ENCODE peak calls at places on chromosomes 2 and 18, in seven cellular contexts. One of them, this sample, is unnamed.

GRCh38 chr18:55634545-55634944 is 46.6 kb upstream of the TCF4 start:
- DNase-seq in NCI-H1930: no peak
- DNase-seq in GM18507: no peak
- DNase-seq in stimulated activated CD4-positive, alpha-beta T cell treated with anti-CD3 and anti-CD28 coated beads, Interleukin-1b, Interleukin-23, amount 100 ng/mL, for 24 hours: no peak
- DNase-seq in NCI-H748 treated with DMSO at 0.1 percent for 48 hours: no peak
- DNase-seq in M059J: peak
- DNase-seq in pancreas: no peak
- DNase-seq in this sample: peak

GRCh38 chr2:240438810-240439697 is 3.6 kb downstream of the GPC1 start:
- DNase-seq in NCI-H1930: no peak
- DNase-seq in GM18507: no peak
- DNase-seq in stimulated activated CD4-positive, alpha-beta T cell treated with anti-CD3 and anti-CD28 coated beads, Interleukin-1b, Interleukin-23, amount 100 ng/mL, for 24 hours: no peak
- DNase-seq in NCI-H748 treated with DMSO at 0.1 percent for 48 hours: no peak
- DNase-seq in M059J: no peak
- DNase-seq in pancreas: no peak
- DNase-seq in this sample: no peak

GRCh38 chr2:171185941-171186340 is 25.2 kb upstream of the TLK1 start:
- DNase-seq in NCI-H1930: no peak
- DNase-seq in GM18507: no peak
- DNase-seq in stimulated activated CD4-positive, alpha-beta T cell treated with anti-CD3 and anti-CD28 coated beads, Interleukin-1b, Interleukin-23, amount 100 ng/mL, for 24 hours: no peak
- DNase-seq in NCI-H748 treated with DMSO at 0.1 percent for 48 hours: no peak
- DNase-seq in M059J: peak
- DNase-seq in pancreas: no peak
- DNase-seq in this sample: peak

GRCh38 chr2:169693344-169693743 is 861 bp downstream of the CFAP210 start:
- DNase-seq in NCI-H1930: no peak
- DNase-seq in GM18507: no peak
- DNase-seq in stimulated activated CD4-positive, alpha-beta T cell treated with anti-CD3 and anti-CD28 coated beads, Interleukin-1b, Interleukin-23, amount 100 ng/mL, for 24 hours: no peak
- DNase-seq in NCI-H748 treated with DMSO at 0.1 percent for 48 hours: peak
- DNase-seq in M059J: peak
- DNase-seq in pancreas: no peak
- DNase-seq in this sample: peak

GRCh38 chr18:58046087-58046793 is 2.2 kb downstream of the NEDD4L start:
- DNase-seq in NCI-H1930: peak
- DNase-seq in GM18507: no peak
- DNase-seq in stimulated activated CD4-positive, alpha-beta T cell treated with anti-CD3 and anti-CD28 coated beads, Interleukin-1b, Interleukin-23, amount 100 ng/mL, for 24 hours: no peak
- DNase-seq in NCI-H748 treated with DMSO at 0.1 percent for 48 hours: peak
- DNase-seq in M059J: peak
- DNase-seq in pancreas: no peak
- DNase-seq in this sample: peak

GRCh38 chr18:36075862-36076587 is 8.7 kb upstream of the RPRD1A start:
- DNase-seq in NCI-H1930: peak
- DNase-seq in GM18507: no peak
- DNase-seq in stimulated activated CD4-positive, alpha-beta T cell treated with anti-CD3 and anti-CD28 coated beads, Interleukin-1b, Interleukin-23, amount 100 ng/mL, for 24 hours: no peak
- DNase-seq in NCI-H748 treated with DMSO at 0.1 percent for 48 hours: no peak
- DNase-seq in M059J: peak
- DNase-seq in pancreas: no peak
- DNase-seq in this sample: peak

GRCh38 chr18:21763846-21764646 is 23.5 kb downstream of the MIB1 start:
- DNase-seq in NCI-H1930: no peak
- DNase-seq in GM18507: no peak
- DNase-seq in stimulated activated CD4-positive, alpha-beta T cell treated with anti-CD3 and anti-CD28 coated beads, Interleukin-1b, Interleukin-23, amount 100 ng/mL, for 24 hours: no peak
- DNase-seq in NCI-H748 treated with DMSO at 0.1 percent for 48 hours: no peak
- DNase-seq in M059J: no peak
- DNase-seq in pancreas: no peak
- DNase-seq in this sample: no peak

GRCh38 chr2:236254021-236254420 is 10.2 kb downstream of the ASB18 start:
- DNase-seq in NCI-H1930: no peak
- DNase-seq in GM18507: no peak
- DNase-seq in stimulated activated CD4-positive, alpha-beta T cell treated with anti-CD3 and anti-CD28 coated beads, Interleukin-1b, Interleukin-23, amount 100 ng/mL, for 24 hours: no peak
- DNase-seq in NCI-H748 treated with DMSO at 0.1 percent for 48 hours: no peak
- DNase-seq in M059J: no peak
- DNase-seq in pancreas: no peak
- DNase-seq in this sample: no peak

GRCh38 chr18:47561316-47561715 is 309.9 kb upstream of the SKOR2 start:
- DNase-seq in NCI-H1930: no peak
- DNase-seq in GM18507: no peak
- DNase-seq in stimulated activated CD4-positive, alpha-beta T cell treated with anti-CD3 and anti-CD28 coated beads, Interleukin-1b, Interleukin-23, amount 100 ng/mL, for 24 hours: no peak
- DNase-seq in NCI-H748 treated with DMSO at 0.1 percent for 48 hours: no peak
- DNase-seq in M059J: no peak
- DNase-seq in pancreas: no peak
- DNase-seq in this sample: no peak

GRCh38 chr2:219687266-219687665 is 59.8 kb downstream of the SLC4A3 start:
- DNase-seq in NCI-H1930: no peak
- DNase-seq in GM18507: no peak
- DNase-seq in stimulated activated CD4-positive, alpha-beta T cell treated with anti-CD3 and anti-CD28 coated beads, Interleukin-1b, Interleukin-23, amount 100 ng/mL, for 24 hours: no peak
- DNase-seq in NCI-H748 treated with DMSO at 0.1 percent for 48 hours: no peak
- DNase-seq in M059J: peak
- DNase-seq in pancreas: no peak
- DNase-seq in this sample: peak

GRCh38 chr2:128474962-128475361 is 156.3 kb upstream of the HS6ST1 start:
- DNase-seq in NCI-H1930: no peak
- DNase-seq in GM18507: no peak
- DNase-seq in stimulated activated CD4-positive, alpha-beta T cell treated with anti-CD3 and anti-CD28 coated beads, Interleukin-1b, Interleukin-23, amount 100 ng/mL, for 24 hours: no peak
- DNase-seq in NCI-H748 treated with DMSO at 0.1 percent for 48 hours: no peak
- DNase-seq in M059J: no peak
- DNase-seq in pancreas: no peak
- DNase-seq in this sample: no peak

GRCh38 chr2:26744953-26745352 is 19.1 kb upstream of the SLC35F6 start:
- DNase-seq in NCI-H1930: no peak
- DNase-seq in GM18507: no peak
- DNase-seq in stimulated activated CD4-positive, alpha-beta T cell treated with anti-CD3 and anti-CD28 coated beads, Interleukin-1b, Interleukin-23, amount 100 ng/mL, for 24 hours: no peak
- DNase-seq in NCI-H748 treated with DMSO at 0.1 percent for 48 hours: no peak
- DNase-seq in M059J: no peak
- DNase-seq in pancreas: no peak
- DNase-seq in this sample: no peak

GRCh38 chr18:62399781-62400308 is 74.7 kb downstream of the TNFRSF11A start:
- DNase-seq in NCI-H1930: peak
- DNase-seq in GM18507: no peak
- DNase-seq in stimulated activated CD4-positive, alpha-beta T cell treated with anti-CD3 and anti-CD28 coated beads, Interleukin-1b, Interleukin-23, amount 100 ng/mL, for 24 hours: no peak
- DNase-seq in NCI-H748 treated with DMSO at 0.1 percent for 48 hours: peak
- DNase-seq in M059J: peak
- DNase-seq in pancreas: no peak
- DNase-seq in this sample: peak

GRCh38 chr2:227871375-227871788 is at the start of gene DAW1:
- DNase-seq in NCI-H1930: peak
- DNase-seq in GM18507: no peak
- DNase-seq in stimulated activated CD4-positive, alpha-beta T cell treated with anti-CD3 and anti-CD28 coated beads, Interleukin-1b, Interleukin-23, amount 100 ng/mL, for 24 hours: peak
- DNase-seq in NCI-H748 treated with DMSO at 0.1 percent for 48 hours: no peak
- DNase-seq in M059J: no peak
- DNase-seq in pancreas: peak
- DNase-seq in this sample: no peak

GRCh38 chr2:109371481-109372170 is 242.1 kb downstream of the SEPTIN10 start:
- DNase-seq in NCI-H1930: no peak
- DNase-seq in GM18507: no peak
- DNase-seq in stimulated activated CD4-positive, alpha-beta T cell treated with anti-CD3 and anti-CD28 coated beads, Interleukin-1b, Interleukin-23, amount 100 ng/mL, for 24 hours: no peak
- DNase-seq in NCI-H748 treated with DMSO at 0.1 percent for 48 hours: no peak
- DNase-seq in M059J: no peak
- DNase-seq in pancreas: no peak
- DNase-seq in this sample: no peak

GRCh38 chr2:196849895-196850294 is 40.7 kb upstream of the C2orf66 start:
- DNase-seq in NCI-H1930: peak
- DNase-seq in GM18507: no peak
- DNase-seq in stimulated activated CD4-positive, alpha-beta T cell treated with anti-CD3 and anti-CD28 coated beads, Interleukin-1b, Interleukin-23, amount 100 ng/mL, for 24 hours: no peak
- DNase-seq in NCI-H748 treated with DMSO at 0.1 percent for 48 hours: no peak
- DNase-seq in M059J: peak
- DNase-seq in pancreas: no peak
- DNase-seq in this sample: peak

GRCh38 chr2:46555011-46555410 is 75.6 kb downstream of the TMEM247 start:
- DNase-seq in NCI-H1930: no peak
- DNase-seq in GM18507: no peak
- DNase-seq in stimulated activated CD4-positive, alpha-beta T cell treated with anti-CD3 and anti-CD28 coated beads, Interleukin-1b, Interleukin-23, amount 100 ng/mL, for 24 hours: no peak
- DNase-seq in NCI-H748 treated with DMSO at 0.1 percent for 48 hours: no peak
- DNase-seq in M059J: no peak
- DNase-seq in pancreas: no peak
- DNase-seq in this sample: peak

GRCh38 chr2:20958176-20958575 is 85.7 kb downstream of the APOB start:
- DNase-seq in NCI-H1930: no peak
- DNase-seq in GM18507: no peak
- DNase-seq in stimulated activated CD4-positive, alpha-beta T cell treated with anti-CD3 and anti-CD28 coated beads, Interleukin-1b, Interleukin-23, amount 100 ng/mL, for 24 hours: no peak
- DNase-seq in NCI-H748 treated with DMSO at 0.1 percent for 48 hours: no peak
- DNase-seq in M059J: no peak
- DNase-seq in pancreas: no peak
- DNase-seq in this sample: no peak

This sample was measured in PC-3.